ENCODE peak calls at places on chromosomes 5 and 9, in eight cellular contexts. One of them, this sample, is unnamed.

GRCh38 chr9:133777111-133777791 is 39.1 kb upstream of the SARDH start:
- DNase-seq in K562: no peak
- DNase-seq in heart left ventricle: peak
- DNase-seq in esophagus squamous epithelium: no peak
- DNase-seq in HCT116: no peak
- DNase-seq in stomach: no peak
- DNase-seq in transverse colon: no peak
- DNase-seq in adrenal gland: no peak
- DNase-seq in this sample: no peak

GRCh38 chr5:139912158-139912557 is 116.5 kb downstream of the PSD2 start:
- DNase-seq in K562: no peak
- DNase-seq in transverse colon: no peak
- DNase-seq in esophagus squamous epithelium: no peak
- DNase-seq in stomach: no peak
- DNase-seq in adrenal gland: no peak
- DNase-seq in heart left ventricle: no peak
- DNase-seq in HCT116: no peak
- DNase-seq in this sample: no peak

GRCh38 chr9:68981825-68982224 is 32.1 kb downstream of the PRKACG start:
- DNase-seq in stomach: no peak
- DNase-seq in adrenal gland: no peak
- DNase-seq in esophagus squamous epithelium: no peak
- DNase-seq in heart left ventricle: no peak
- DNase-seq in HCT116: no peak
- DNase-seq in K562: no peak
- DNase-seq in transverse colon: peak
- DNase-seq in this sample: no peak

GRCh38 chr5:171840066-171840465 is 54.4 kb downstream of the SMIM23 start:
- DNase-seq in HCT116: no peak
- DNase-seq in stomach: no peak
- DNase-seq in heart left ventricle: no peak
- DNase-seq in transverse colon: no peak
- DNase-seq in K562: peak
- DNase-seq in adrenal gland: no peak
- DNase-seq in esophagus squamous epithelium: no peak
- DNase-seq in this sample: no peak

GRCh38 chr5:126107381-126107780 is 315.8 kb upstream of the GRAMD2B start:
- DNase-seq in adrenal gland: no peak
- DNase-seq in esophagus squamous epithelium: no peak
- DNase-seq in K562: no peak
- DNase-seq in HCT116: no peak
- DNase-seq in stomach: no peak
- DNase-seq in heart left ventricle: no peak
- DNase-seq in transverse colon: no peak
- DNase-seq in this sample: no peak

GRCh38 chr5:87074934-87075541 is 192.6 kb upstream of the RASA1 start:
- DNase-seq in adrenal gland: no peak
- DNase-seq in esophagus squamous epithelium: no peak
- DNase-seq in stomach: no peak
- DNase-seq in K562: peak
- DNase-seq in heart left ventricle: no peak
- DNase-seq in HCT116: peak
- DNase-seq in transverse colon: peak
- DNase-seq in this sample: no peak

GRCh38 chr5:11905209-11905608 is 963 bp upstream of the CTNND2 start:
- DNase-seq in esophagus squamous epithelium: no peak
- DNase-seq in heart left ventricle: no peak
- DNase-seq in transverse colon: no peak
- DNase-seq in HCT116: no peak
- DNase-seq in adrenal gland: no peak
- DNase-seq in K562: no peak
- DNase-seq in stomach: no peak
- DNase-seq in this sample: no peak

GRCh38 chr9:100294806-100295205 is 57.9 kb downstream of the TEX10 start:
- DNase-seq in esophagus squamous epithelium: no peak
- DNase-seq in heart left ventricle: no peak
- DNase-seq in stomach: peak
- DNase-seq in K562: no peak
- DNase-seq in HCT116: no peak
- DNase-seq in adrenal gland: no peak
- DNase-seq in transverse colon: no peak
- DNase-seq in this sample: no peak

GRCh38 chr5:112865128-112865527 is 4.0 kb downstream of the SRP19 start:
- DNase-seq in HCT116: no peak
- DNase-seq in transverse colon: no peak
- DNase-seq in adrenal gland: no peak
- DNase-seq in heart left ventricle: no peak
- DNase-seq in stomach: no peak
- DNase-seq in K562: no peak
- DNase-seq in esophagus squamous epithelium: no peak
- DNase-seq in this sample: no peak

GRCh38 chr5:168892618-168893017 is 313.4 kb upstream of the PANK3 start:
- DNase-seq in HCT116: no peak
- DNase-seq in stomach: no peak
- DNase-seq in K562: no peak
- DNase-seq in esophagus squamous epithelium: no peak
- DNase-seq in transverse colon: no peak
- DNase-seq in adrenal gland: no peak
- DNase-seq in heart left ventricle: no peak
- DNase-seq in this sample: no peak

GRCh38 chr5:7856855-7857254 is 5.9 kb upstream of the CFAP90 start:
- DNase-seq in heart left ventricle: no peak
- DNase-seq in esophagus squamous epithelium: no peak
- DNase-seq in HCT116: peak
- DNase-seq in K562: peak
- DNase-seq in adrenal gland: peak
- DNase-seq in stomach: no peak
- DNase-seq in transverse colon: peak
- DNase-seq in this sample: no peak

GRCh38 chr5:171306141-171306540 is 2.9 kb upstream of the TLX3 start:
- DNase-seq in transverse colon: no peak
- DNase-seq in HCT116: no peak
- DNase-seq in esophagus squamous epithelium: no peak
- DNase-seq in K562: no peak
- DNase-seq in adrenal gland: no peak
- DNase-seq in heart left ventricle: no peak
- DNase-seq in stomach: no peak
- DNase-seq in this sample: no peak

GRCh38 chr9:16726718-16727451 is 143.6 kb downstream of the BNC2 start:
- DNase-seq in HCT116: no peak
- DNase-seq in stomach: peak
- DNase-seq in transverse colon: peak
- DNase-seq in K562: no peak
- DNase-seq in esophagus squamous epithelium: no peak
- DNase-seq in adrenal gland: peak
- DNase-seq in heart left ventricle: peak
- DNase-seq in this sample: peak

GRCh38 chr5:171748720-171749119 is 36.9 kb upstream of the SMIM23 start:
- DNase-seq in adrenal gland: no peak
- DNase-seq in HCT116: no peak
- DNase-seq in esophagus squamous epithelium: no peak
- DNase-seq in heart left ventricle: no peak
- DNase-seq in stomach: no peak
- DNase-seq in transverse colon: no peak
- DNase-seq in K562: no peak
- DNase-seq in this sample: no peak

GRCh38 chr9:1647776-1648175 is 367.4 kb upstream of the SMARCA2 start:
- DNase-seq in HCT116: no peak
- DNase-seq in transverse colon: no peak
- DNase-seq in stomach: no peak
- DNase-seq in K562: no peak
- DNase-seq in heart left ventricle: no peak
- DNase-seq in adrenal gland: peak
- DNase-seq in esophagus squamous epithelium: no peak
- DNase-seq in this sample: no peak

GRCh38 chr5:66134407-66134843 is 9.7 kb upstream of the SREK1 start:
- DNase-seq in adrenal gland: no peak
- DNase-seq in transverse colon: no peak
- DNase-seq in K562: no peak
- DNase-seq in HCT116: no peak
- DNase-seq in stomach: no peak
- DNase-seq in heart left ventricle: no peak
- DNase-seq in esophagus squamous epithelium: no peak
- DNase-seq in this sample: no peak

GRCh38 chr5:151492729-151493128 is 45.3 kb downstream of the SLC36A1 start:
- DNase-seq in HCT116: peak
- DNase-seq in adrenal gland: peak
- DNase-seq in esophagus squamous epithelium: no peak
- DNase-seq in heart left ventricle: no peak
- DNase-seq in K562: no peak
- DNase-seq in transverse colon: no peak
- DNase-seq in stomach: no peak
- DNase-seq in this sample: no peak

GRCh38 chr9:98850851-98851729 is 43.6 kb downstream of the GALNT12 start:
- DNase-seq in transverse colon: no peak
- DNase-seq in K562: peak
- DNase-seq in stomach: no peak
- DNase-seq in heart left ventricle: no peak
- DNase-seq in adrenal gland: no peak
- DNase-seq in HCT116: no peak
- DNase-seq in esophagus squamous epithelium: no peak
- DNase-seq in this sample: no peak

GRCh38 chr9:127983847-127984289 is 3.1 kb upstream of the EEIG1 start:
- DNase-seq in K562: no peak
- DNase-seq in heart left ventricle: peak
- DNase-seq in HCT116: no peak
- DNase-seq in transverse colon: no peak
- DNase-seq in adrenal gland: no peak
- DNase-seq in stomach: no peak
- DNase-seq in esophagus squamous epithelium: no peak
- DNase-seq in this sample: no peak

GRCh38 chr5:11588803-11589202 is 315.4 kb downstream of the CTNND2 start:
- DNase-seq in K562: no peak
- DNase-seq in heart left ventricle: no peak
- DNase-seq in HCT116: no peak
- DNase-seq in transverse colon: no peak
- DNase-seq in esophagus squamous epithelium: no peak
- DNase-seq in stomach: no peak
- DNase-seq in adrenal gland: no peak
- DNase-seq in this sample: no peak

DNA sequence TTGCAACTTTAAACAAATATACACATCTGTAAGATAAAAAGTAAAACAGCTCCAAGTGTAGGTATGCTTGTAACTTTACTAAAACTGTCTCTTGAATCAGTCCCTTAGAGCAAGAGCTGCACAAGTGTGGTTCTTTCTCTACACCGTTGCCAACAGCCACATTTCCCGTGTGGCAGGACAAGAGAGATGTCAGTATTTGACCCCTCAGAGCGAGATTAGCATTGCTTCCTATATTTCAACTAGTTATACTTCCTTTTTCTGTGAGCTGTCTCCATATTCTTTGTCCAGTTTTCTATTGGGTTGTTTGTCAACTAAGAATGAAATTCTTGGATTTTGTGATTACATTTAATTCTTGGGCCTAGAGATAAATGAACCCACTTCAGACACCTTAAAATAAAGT is 8.1 kb downstream of the PLIN2 start:
- DNase-seq in HCT116: no peak
- DNase-seq in esophagus squamous epithelium: no peak
- DNase-seq in transverse colon: no peak
- DNase-seq in heart left ventricle: no peak
- DNase-seq in K562: no peak
- DNase-seq in adrenal gland: no peak
- DNase-seq in stomach: no peak
- DNase-seq in this sample: no peak
- H3K27ac ChIP-seq in HCT116: no peak
- H3K27ac ChIP-seq in esophagus squamous epithelium: peak
- H3K27ac ChIP-seq in transverse colon: no peak
- H3K27ac ChIP-seq in heart left ventricle: peak
- H3K27ac ChIP-seq in K562: no peak
- H3K27ac ChIP-seq in adrenal gland: peak
- H3K27ac ChIP-seq in stomach: no peak
- H3K27ac ChIP-seq in this sample: peak

DNA sequence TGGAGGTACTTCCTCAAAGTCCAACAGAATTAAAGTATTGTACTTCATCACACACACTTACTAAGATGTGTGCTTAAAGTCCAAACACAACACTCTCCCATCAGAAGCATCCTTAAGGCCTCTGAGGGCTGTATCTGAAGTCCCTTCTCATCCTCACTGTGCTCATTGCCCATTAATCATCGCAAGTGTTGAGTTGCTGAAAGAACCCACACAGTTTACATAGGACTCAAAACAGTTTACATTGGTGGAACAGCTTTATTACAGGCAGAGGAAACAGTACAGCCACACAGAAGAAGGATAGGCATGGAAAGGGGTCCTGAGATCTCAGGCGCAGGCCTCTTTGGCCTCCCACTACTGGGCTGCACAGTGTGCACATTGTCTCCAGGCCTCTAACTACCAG is 113.4 kb downstream of the CMYA5 start:
- DNase-seq in K562: no peak
- DNase-seq in adrenal gland: no peak
- DNase-seq in heart left ventricle: no peak
- DNase-seq in HCT116: no peak
- DNase-seq in stomach: no peak
- DNase-seq in esophagus squamous epithelium: no peak
- DNase-seq in transverse colon: no peak
- DNase-seq in this sample: no peak
- TF ChIP-seq POLR2A in K562: no peak
- TF ChIP-seq POLR2A in adrenal gland: no peak
- TF ChIP-seq POLR2A in heart left ventricle: no peak
- TF ChIP-seq POLR2A in HCT116: no peak
- TF ChIP-seq POLR2A in stomach: no peak
- TF ChIP-seq POLR2A in esophagus squamous epithelium: no peak
- TF ChIP-seq POLR2A in transverse colon: no peak
- TF ChIP-seq POLR2A in this sample: no peak

GRCh38 chr9:137149367-137149766 is 10.4 kb downstream of the GRIN1 start:
- DNase-seq in heart left ventricle: no peak
- DNase-seq in adrenal gland: no peak
- DNase-seq in HCT116: no peak
- DNase-seq in esophagus squamous epithelium: no peak
- DNase-seq in transverse colon: no peak
- DNase-seq in K562: no peak
- DNase-seq in stomach: no peak
- DNase-seq in this sample: no peak
- H3K27ac ChIP-seq in heart left ventricle: no peak
- H3K27ac ChIP-seq in adrenal gland: no peak
- H3K27ac ChIP-seq in HCT116: peak
- H3K27ac ChIP-seq in esophagus squamous epithelium: no peak
- H3K27ac ChIP-seq in transverse colon: no peak
- H3K27ac ChIP-seq in K562: peak
- H3K27ac ChIP-seq in stomach: no peak
- H3K27ac ChIP-seq in this sample: no peak

GRCh38 chr5:116084231-116084630 is 594 bp upstream of the COMMD10 start:
- DNase-seq in heart left ventricle: no peak
- DNase-seq in adrenal gland: no peak
- DNase-seq in HCT116: no peak
- DNase-seq in K562: peak
- DNase-seq in esophagus squamous epithelium: no peak
- DNase-seq in transverse colon: peak
- DNase-seq in stomach: peak
- DNase-seq in this sample: no peak

GRCh38 chr5:116090192-116090790 is 5.5 kb downstream of the COMMD10 start:
- DNase-seq in adrenal gland: no peak
- DNase-seq in stomach: no peak
- DNase-seq in HCT116: no peak
- DNase-seq in heart left ventricle: no peak
- DNase-seq in transverse colon: no peak
- DNase-seq in esophagus squamous epithelium: no peak
- DNase-seq in K562: peak
- DNase-seq in this sample: no peak

GRCh38 chr5:116088062-116088461 is 3.2 kb downstream of the COMMD10 start:
- DNase-seq in heart left ventricle: no peak
- DNase-seq in K562: no peak
- DNase-seq in stomach: no peak
- DNase-seq in transverse colon: no peak
- DNase-seq in adrenal gland: no peak
- DNase-seq in HCT116: no peak
- DNase-seq in esophagus squamous epithelium: no peak
- DNase-seq in this sample: no peak

GRCh38 chr5:116084891-116085715 is at the start of gene COMMD10:
- DNase-seq in adrenal gland: peak
- DNase-seq in HCT116: peak
- DNase-seq in K562: peak
- DNase-seq in esophagus squamous epithelium: peak
- DNase-seq in transverse colon: peak
- DNase-seq in heart left ventricle: peak
- DNase-seq in stomach: peak
- DNase-seq in this sample: peak
- TF ChIP-seq POLR2A in adrenal gland: peak
- TF ChIP-seq POLR2A in HCT116: peak
- TF ChIP-seq POLR2A in K562: peak
- TF ChIP-seq POLR2A in esophagus squamous epithelium: no peak
- TF ChIP-seq POLR2A in transverse colon: peak
- TF ChIP-seq POLR2A in heart left ventricle: peak
- TF ChIP-seq POLR2A in stomach: no peak
- TF ChIP-seq POLR2A in this sample: no peak

This sample was measured in uterus.